ENCODE peak calls at places on chromosomes 16 and 17, in four cellular contexts. Q is stomach, S is GM23338, D is K562. F is an unnamed sample.

GRCh38 chr16:66273644-66274334 is 92.7 kb upstream of the CDH5 start:
- DNase-seq in D (no peak), S (peak; percentile 47), Q (no peak), F (peak; percentile 70)

GRCh38 chr16:68275611-68276191 is 11.4 kb downstream of the SLC7A6 start:
- DNase-seq in S (no peak), D (no peak), Q (no peak), F (no peak)

GRCh38 chr17:40915721-40916256 is 21.7 kb downstream of the KRT23 start:
- DNase-seq in Q (no peak), D (no peak), S (no peak), F (no peak)

GRCh38 chr17:14464741-14465140 is 163.9 kb downstream of the HS3ST3B1 start:
- DNase-seq in S (no peak), Q (no peak), D (no peak), F (no peak)

GRCh38 chr17:78645421-78646295 is 68.5 kb upstream of the DNAH17 start:
- DNase-seq in D (no peak), S (peak; percentile 20), Q (peak; percentile 57), F (no peak)

GRCh38 chr16:23081675-23082119 is 67.6 kb downstream of the USP31 start:
- DNase-seq in D (no peak), Q (no peak), S (no peak), F (no peak)

GRCh38 chr17:45031231-45032149 is 19.9 kb downstream of the DCAKD start:
- DNase-seq in Q (no peak), D (peak; percentile 63), S (no peak), F (no peak)

GRCh38 chr16:65919116-65919515 is 447.4 kb upstream of the CDH5 start:
- DNase-seq in Q (no peak), D (no peak), S (peak; percentile 5), F (no peak)

GRCh38 chr16:1610841-1611653 is 825 bp downstream of the IFT140 start:
- DNase-seq in D (no peak), Q (no peak), S (no peak), F (peak; percentile 90)

GRCh38 chr17:35575759-35576158 is 2.6 kb downstream of the PEX12 start:
- DNase-seq in Q (no peak), S (no peak), D (no peak), F (no peak)

GRCh38 chr17:48177816-48178215 is 70.2 kb downstream of the SNX11 start:
- DNase-seq in D (no peak), S (no peak), Q (no peak), F (no peak)

GRCh38 chr16:49650603-49651002 is 205.3 kb downstream of the ZNF423 start:
- DNase-seq in D (no peak), S (no peak), Q (no peak), F (no peak)

GRCh38 chr17:62760059-62760887 is 47.8 kb downstream of the MARCHF10 start:
- DNase-seq in S (no peak), D (no peak), Q (no peak), F (no peak)

GRCh38 chr17:27754549-27754948 is 45.8 kb downstream of the NOS2 start:
- DNase-seq in Q (no peak), D (no peak), S (no peak), F (no peak)

GRCh38 chr16:1642753-1643152 is 30.6 kb downstream of the CRAMP1 start:
- DNase-seq in Q (no peak), D (no peak), S (no peak), F (no peak)

GRCh38 chr17:6061290-6061689 is 8.9 kb upstream of the WSCD1 start:
- DNase-seq in S (no peak), D (no peak), Q (no peak), F (no peak)

GRCh38 chr17:41360291-41360995 is 9.2 kb downstream of the KRT33B start:
- DNase-seq in D (no peak), Q (no peak), S (no peak), F (no peak)

GRCh38 chr17:34511265-34511664 is 68.1 kb upstream of the TMEM132E start:
- DNase-seq in Q (no peak), D (no peak), S (no peak), F (no peak)

GRCh38 chr16:3458278-3458851 is 14.9 kb downstream of the NAA60 start:
- DNase-seq in S (peak; percentile 79), D (no peak), Q (no peak), F (no peak)

GRCh38 chr17:11122908-11123307 is 118.1 kb upstream of the SHISA6 start:
- DNase-seq in D (no peak), Q (peak; percentile 89), S (no peak), F (no peak)

DNA sequence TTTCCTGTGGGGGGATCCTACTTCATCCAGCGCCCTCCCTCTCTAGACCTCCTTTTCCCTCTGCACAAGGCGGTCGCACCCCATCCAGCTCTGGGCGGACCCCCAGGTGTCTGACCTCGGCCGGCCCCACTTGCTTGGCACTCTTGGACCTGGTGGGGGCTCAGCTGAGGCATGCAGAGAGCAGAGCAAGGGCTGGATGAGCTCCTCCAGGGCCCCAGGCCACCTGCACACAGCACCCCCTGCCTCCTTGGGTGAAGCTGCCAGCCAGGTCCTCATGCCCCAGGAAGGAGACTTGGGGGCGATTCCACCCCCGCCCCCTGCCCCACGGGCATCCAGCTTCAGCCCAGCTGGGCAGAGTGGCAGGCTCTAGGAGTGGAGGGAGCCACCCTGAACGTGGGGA is 159.4 kb upstream of the GSE1 start:
- DNase-seq in S (no peak), Q (no peak), D (no peak), F (no peak)
- TF ChIP-seq POLR2AphosphoS5 in S (no peak), Q (no peak), D (no peak), F (no peak)

DNA sequence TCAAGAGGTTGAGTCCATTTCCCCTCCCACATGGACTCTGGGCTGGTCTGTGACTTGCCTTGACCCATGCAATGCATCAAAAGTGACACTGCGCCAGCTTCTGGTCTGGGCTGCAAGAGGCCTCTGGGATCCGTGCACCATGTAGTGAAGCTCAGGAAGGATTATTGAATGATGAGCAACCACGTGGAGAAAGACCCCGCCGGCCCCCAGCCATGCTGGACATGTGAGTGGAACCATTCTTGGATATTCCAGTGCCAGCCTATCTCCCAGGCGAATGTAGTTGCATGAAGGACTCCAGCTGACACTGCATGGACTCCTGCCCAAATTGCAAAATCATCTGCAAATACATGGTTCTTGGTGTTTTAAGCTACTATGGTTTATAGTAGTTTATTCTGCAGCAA is 7.6 kb upstream of the ALOX15B start:
- DNase-seq in S (no peak), D (no peak), Q (no peak), F (no peak)
- H3K27me3 ChIP-seq in S (no peaks in the 10 kb centered on the region), D (peaks cover 14% of the 10 kb centered on the region), Q (no peaks in the 10 kb centered on the region), F (no peaks in the 10 kb centered on the region)

DNA sequence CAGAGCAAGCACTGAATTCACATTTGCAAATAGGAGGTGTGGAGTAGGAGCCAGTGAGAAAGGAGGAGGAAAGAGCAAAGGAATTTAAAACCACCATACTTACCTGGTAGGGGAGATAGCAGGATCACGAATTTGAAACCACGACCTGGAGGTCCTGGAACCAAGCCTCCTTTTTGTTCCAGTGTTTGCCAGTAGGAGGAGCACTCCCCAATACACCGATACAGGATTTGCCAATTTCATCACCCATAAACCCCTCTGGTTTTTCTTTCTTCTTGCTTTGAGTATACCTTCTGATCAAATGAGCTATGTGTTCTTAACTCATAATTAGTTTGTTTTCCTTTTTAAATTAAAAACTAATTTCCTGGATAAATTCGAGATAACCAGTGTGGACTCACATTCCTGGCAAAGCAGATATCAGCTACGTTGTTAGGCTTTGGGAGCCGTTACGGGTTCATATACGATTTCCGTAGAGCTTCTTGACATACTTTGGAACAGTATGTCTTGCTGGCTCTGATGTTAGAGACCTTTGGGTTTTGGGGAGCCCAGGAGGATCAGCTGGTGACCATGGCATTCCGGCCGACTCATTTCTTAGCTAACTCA is 22.7 kb downstream of the BCO1 start:
- DNase-seq in S (peak; percentile 61), D (peak; percentile 76), Q (peak; percentile 31), F (no peak)
- TF ChIP-seq CTCF in S (peak; percentile 72), D (peak; percentile 89), Q (peak; percentile 64), F (peak; percentile 21)

GRCh38 chr16:10518479-10519041 is 61.8 kb downstream of the EMP2 start:
- DNase-seq in S (no peak), Q (no peak), D (no peak), F (no peak)

GRCh38 chr16:10521681-10522274 is 58.6 kb downstream of the EMP2 start:
- DNase-seq in D (peak; percentile 68), Q (peak; percentile 65), S (peak; percentile 83), F (no peak)

GRCh38 chr16:10520869-10521578 is 59.4 kb downstream of the EMP2 start:
- DNase-seq in S (no peak), D (no peak), Q (no peak), F (no peak)

GRCh38 chr16:10519297-10519696 is 61.1 kb downstream of the EMP2 start:
- DNase-seq in S (no peak), D (no peak), Q (no peak), F (no peak)

GRCh38 chr16:10519929-10520868 is 60.2 kb downstream of the EMP2 start:
- DNase-seq in S (no peak), D (no peak), Q (peak; percentile 31), F (no peak)
- TF ChIP-seq POLR2AphosphoS5 in S (no peak), D (no peak), Q (peak; percentile 9), F (no peak)

GRCh38 chr17:4161179-4161559 is 18.2 kb downstream of the CYB5D2 start:
- DNase-seq in D (no peak), S (peak; percentile 50), Q (peak; percentile 28), F (no peak)
- H3K27me3 ChIP-seq in D (no peaks in the 10 kb centered on the region), S (no peaks in the 10 kb centered on the region), Q (no peaks in the 10 kb centered on the region), F (no peaks in the 10 kb centered on the region)

DNA sequence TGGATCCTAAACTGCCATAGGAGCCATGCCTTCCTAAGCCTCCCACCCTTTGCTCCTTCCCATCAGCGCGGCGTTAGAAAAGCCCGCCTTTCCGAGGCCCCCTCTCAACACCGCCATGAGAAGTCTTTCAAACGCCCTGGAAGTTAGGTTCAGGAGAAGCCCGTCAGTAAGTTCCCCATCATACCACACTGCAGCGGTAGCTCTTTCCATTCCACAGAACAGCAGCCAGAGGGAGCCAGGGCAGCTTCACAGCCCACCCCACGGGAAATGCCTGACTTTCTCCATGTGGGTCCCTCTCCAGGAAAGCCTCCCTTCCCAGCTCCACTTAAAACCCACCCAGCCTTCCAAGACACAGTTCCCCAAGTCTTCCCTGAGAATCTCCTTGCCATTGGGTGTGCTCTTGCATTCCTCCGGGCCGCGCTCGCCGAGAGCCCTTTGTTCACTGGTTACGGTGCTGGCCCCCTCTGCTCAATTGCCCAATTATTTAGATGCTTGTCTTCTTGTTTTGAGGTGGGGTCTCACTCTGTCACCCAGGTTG is 28.7 kb downstream of the KIAA0513 start:
- DNase-seq in S (peak; percentile 56), D (peak; percentile 48), Q (no peak), F (no peak)
- TF ChIP-seq CTCF in S (peak; percentile 70), D (peak; percentile 63), Q (no peak), F (no peak)